ENCODE peak calls at places on chromosomes 1 and 21, in four cellular contexts. G is kidney tubule cell; Y is prostate gland; P is activated naive CD8-positive, alpha-beta T cell treated with anti-CD3 and anti-CD28 coated beads, Interleukin-2, amount 50 U/mL, for 24 hours. U is an unnamed sample.

GRCh38 chr1:149849947-149850360 is 49.4 kb upstream of the BOLA1 start:
- DNase-seq in G (peak; percentile 9), Y (peak; percentile 3), P (no peak), U (no peak)

GRCh38 chr1:16162163-16162822 is 6.4 kb upstream of the EPHA2 start:
- DNase-seq in G (no peak), Y (no peak), P (peak; percentile 61), U (no peak)

GRCh38 chr1:164256456-164256855 is 302.5 kb upstream of the PBX1 start:
- DNase-seq in G (no peak), Y (no peak), P (no peak), U (no peak)

GRCh38 chr1:64942118-64942517 is 24.2 kb downstream of the JAK1 start:
- DNase-seq in G (no peak), Y (no peak), P (no peak), U (no peak)

GRCh38 chr21:43913928-43914327 is 48.9 kb downstream of the AGPAT3 start:
- DNase-seq in G (no peak), Y (no peak), P (no peak), U (no peak)

GRCh38 chr1:188128761-188129160 is 1300.0 kb downstream of the PLA2G4A start:
- DNase-seq in G (peak; percentile 1), Y (no peak), P (no peak), U (no peak)

GRCh38 chr1:60388092-60388987 is 314.8 kb upstream of the C1orf87 start:
- DNase-seq in G (peak; percentile 11), Y (no peak), P (no peak), U (no peak)

GRCh38 chr21:24045775-24046215 is 1561.5 kb downstream of the MRPL39 start:
- DNase-seq in G (peak; percentile 87), Y (peak; percentile 55), P (peak; percentile 26), U (peak; percentile 64)

GRCh38 chr1:160954158-160955104 is at the start of gene ITLN2:
- DNase-seq in G (peak; percentile 66), Y (no peak), P (peak; percentile 51), U (peak; percentile 45)

GRCh38 chr21:38170705-38171682 is 85.8 kb upstream of the KCNJ15 start:
- DNase-seq in G (peak; percentile 39), Y (no peak), P (no peak), U (no peak)

GRCh38 chr21:33587792-33588484 is 546 bp downstream of the DONSON start:
- DNase-seq in G (peak; percentile 38), Y (peak; percentile 9), P (peak; percentile 36), U (peak; percentile 34)

GRCh38 chr1:16173447-16174260 is 17.8 kb upstream of the EPHA2 start:
- DNase-seq in G (peak; percentile 99), Y (peak; percentile 72), P (no peak), U (peak; percentile 71)

GRCh38 chr1:104100079-104100478 is 350.4 kb downstream of the AMY1C start:
- DNase-seq in G (no peak), Y (no peak), P (no peak), U (no peak)

GRCh38 chr21:42129300-42130266 is 58.5 kb downstream of the UMODL1 start:
- DNase-seq in G (no peak), Y (no peak), P (no peak), U (no peak)

GRCh38 chr1:206419783-206420182 is 50.5 kb upstream of the IKBKE start:
- DNase-seq in G (peak; percentile 25), Y (no peak), P (no peak), U (no peak)

GRCh38 chr1:53541761-53542550 is 82.8 kb downstream of the DMRTB1 start:
- DNase-seq in G (peak; percentile 95), Y (no peak), P (no peak), U (no peak)

GRCh38 chr1:20189664-20190063 is 3.3 kb upstream of the PLA2G2C start:
- DNase-seq in G (no peak), Y (no peak), P (no peak), U (no peak)

GRCh38 chr1:10637833-10638558 is 158.4 kb downstream of the CASZ1 start:
- DNase-seq in G (no peak), Y (no peak), P (no peak), U (no peak)

GRCh38 chr1:93471911-93472310 is 24.0 kb downstream of the FNBP1L start:
- DNase-seq in G (no peak), Y (peak; percentile 39), P (no peak), U (no peak)

GRCh38 chr1:21926814-21927530 is 10.1 kb downstream of the HSPG2 start:
- DNase-seq in G (peak; percentile 49), Y (no peak), P (no peak), U (no peak)

GRCh38 chr1:169049258-169049936 is 57.1 kb upstream of the ATP1B1 start:
- DNase-seq in G (no peak), Y (no peak), P (peak; percentile 47), U (peak; percentile 43)

GRCh38 chr1:180168786-180169640 is 14.3 kb downstream of the QSOX1 start:
- DNase-seq in G (peak; percentile 55), Y (peak; percentile 50), P (peak; percentile 35), U (no peak)

GRCh38 chr1:180229483-180230415 is at the start of gene LHX4:
- DNase-seq in G (peak; percentile 63), Y (no peak), P (peak; percentile 37), U (peak; percentile 25)

GRCh38 chr1:209805875-209806760 is at the start of gene IRF6:
- DNase-seq in G (peak; percentile 94), Y (peak; percentile 98), P (peak; percentile 61), U (peak; percentile 97)

GRCh38 chr1:58572691-58573090 is 4.4 kb downstream of the TACSTD2 start:
- DNase-seq in G (peak; percentile 70), Y (peak; percentile 78), P (no peak), U (peak; percentile 78)

GRCh38 chr1:6002714-6003501 is 10.7 kb upstream of the NPHP4 start:
- DNase-seq in G (no peak), Y (no peak), P (no peak), U (no peak)

GRCh38 chr1:17670587-17671313 is 84.4 kb upstream of the ACTL8 start:
- DNase-seq in G (no peak), Y (no peak), P (no peak), U (no peak)

GRCh38 chr1:78095618-78096416 is 50.1 kb downstream of the GIPC2 start:
- DNase-seq in G (peak; percentile 9), Y (no peak), P (no peak), U (no peak)

U was measured in thyroid gland.